ENCODE peak calls at places on chromosomes 5 and 9, in four cellular contexts. One of them, this sample, is unnamed.

GRCh38 chr9:19229725-19230355 is 653 bp upstream of the DENND4C start:
- DNase-seq in K562: no peak
- DNase-seq in HepG2: peak
- DNase-seq in GM12878: no peak
- DNase-seq in this sample: peak

GRCh38 chr5:78611161-78611605 is 37.4 kb downstream of the LHFPL2 start:
- DNase-seq in GM12878: no peak
- DNase-seq in K562: no peak
- DNase-seq in HepG2: no peak
- DNase-seq in this sample: no peak

GRCh38 chr9:109934499-109935214 is 154.7 kb downstream of the PALM2AKAP2 start:
- DNase-seq in GM12878: no peak
- DNase-seq in HepG2: no peak
- DNase-seq in K562: no peak
- DNase-seq in this sample: no peak

GRCh38 chr9:27528278-27528885 is 1.2 kb downstream of the MOB3B start:
- DNase-seq in HepG2: no peak
- DNase-seq in GM12878: no peak
- DNase-seq in K562: peak
- DNase-seq in this sample: peak

GRCh38 chr9:29039258-29039657 is 1466.0 kb upstream of the C9orf72 start:
- DNase-seq in HepG2: no peak
- DNase-seq in GM12878: no peak
- DNase-seq in K562: no peak
- DNase-seq in this sample: no peak

GRCh38 chr5:154002093-154002492 is 36.6 kb downstream of the FAM114A2 start:
- DNase-seq in K562: no peak
- DNase-seq in HepG2: no peak
- DNase-seq in GM12878: no peak
- DNase-seq in this sample: no peak

GRCh38 chr5:173622639-173623038 is 6.2 kb upstream of the BOD1 start:
- DNase-seq in HepG2: no peak
- DNase-seq in GM12878: no peak
- DNase-seq in K562: no peak
- DNase-seq in this sample: no peak

GRCh38 chr9:95511952-95512750 is 4.6 kb downstream of the PTCH1 start:
- DNase-seq in K562: peak
- DNase-seq in GM12878: no peak
- DNase-seq in HepG2: no peak
- DNase-seq in this sample: no peak

GRCh38 chr9:124652203-124652992 is 118.7 kb downstream of the NR6A1 start:
- DNase-seq in GM12878: no peak
- DNase-seq in HepG2: no peak
- DNase-seq in K562: no peak
- DNase-seq in this sample: peak

GRCh38 chr5:3351581-3352442 is 243.8 kb upstream of the IRX1 start:
- DNase-seq in HepG2: no peak
- DNase-seq in GM12878: no peak
- DNase-seq in K562: no peak
- DNase-seq in this sample: no peak

GRCh38 chr5:172264814-172265213 is 18.8 kb downstream of the UBTD2 start:
- DNase-seq in GM12878: no peak
- DNase-seq in K562: no peak
- DNase-seq in HepG2: no peak
- DNase-seq in this sample: no peak

GRCh38 chr9:110452227-110452801 is 114.7 kb upstream of the TXNDC8 start:
- DNase-seq in HepG2: no peak
- DNase-seq in K562: no peak
- DNase-seq in GM12878: no peak
- DNase-seq in this sample: no peak

GRCh38 chr9:35510745-35511428 is 21.0 kb downstream of the RUSC2 start:
- DNase-seq in K562: no peak
- DNase-seq in GM12878: no peak
- DNase-seq in HepG2: peak
- DNase-seq in this sample: no peak

GRCh38 chr5:16763211-16763610 is 146.4 kb upstream of the RETREG1 start:
- DNase-seq in K562: no peak
- DNase-seq in HepG2: no peak
- DNase-seq in GM12878: no peak
- DNase-seq in this sample: no peak

GRCh38 chr9:35852876-35853865 is 17.0 kb downstream of the OR13J1 start:
- DNase-seq in GM12878: no peak
- DNase-seq in K562: no peak
- DNase-seq in HepG2: no peak
- DNase-seq in this sample: no peak

GRCh38 chr5:158858746-158859145 is 241.0 kb downstream of the EBF1 start:
- DNase-seq in GM12878: no peak
- DNase-seq in HepG2: no peak
- DNase-seq in K562: no peak
- DNase-seq in this sample: no peak

GRCh38 chr5:35709688-35710087 is 92.0 kb downstream of the SPEF2 start:
- DNase-seq in HepG2: no peak
- DNase-seq in K562: no peak
- DNase-seq in GM12878: no peak
- DNase-seq in this sample: no peak

GRCh38 chr5:44740655-44741054 is 68.1 kb upstream of the MRPS30 start:
- DNase-seq in K562: no peak
- DNase-seq in GM12878: no peak
- DNase-seq in HepG2: no peak
- DNase-seq in this sample: no peak
- TF ChIP-seq TARDBP in K562: no peak
- TF ChIP-seq TARDBP in GM12878: no peak
- TF ChIP-seq TARDBP in HepG2: no peak
- TF ChIP-seq TARDBP in this sample: no peak

DNA sequence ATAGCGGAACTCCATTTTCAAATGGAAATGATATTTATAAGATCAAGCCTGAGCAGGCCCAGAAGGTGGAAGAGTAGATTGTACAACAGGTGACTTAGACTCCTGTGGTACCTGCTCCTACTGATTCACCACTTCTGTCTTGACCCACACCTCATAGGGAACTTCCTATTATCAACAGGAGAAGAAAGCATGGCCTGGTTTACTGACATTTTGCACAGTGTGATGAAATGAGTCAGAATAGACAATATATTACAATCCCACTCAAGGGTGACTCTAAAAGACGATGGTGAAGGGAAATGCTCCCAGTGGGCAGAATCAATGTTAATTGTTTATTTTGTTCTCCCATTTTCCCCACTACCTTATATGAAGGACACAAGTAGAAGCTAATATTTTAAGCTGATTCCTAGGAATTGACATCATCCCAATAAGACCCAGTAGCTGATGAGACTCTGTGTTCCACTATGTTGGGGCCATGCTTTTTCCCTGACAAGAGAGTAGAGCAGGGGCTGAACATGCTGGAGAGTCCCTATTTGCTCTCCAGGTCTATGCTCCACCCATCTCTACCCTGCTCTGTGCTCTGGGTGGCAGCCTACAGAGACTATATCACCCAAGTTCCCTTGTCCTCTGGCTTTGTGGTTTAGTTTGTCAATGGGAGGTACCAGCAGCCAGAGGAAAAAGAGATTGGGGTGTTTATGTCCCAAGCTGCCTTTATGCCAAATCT is 163.4 kb upstream of the FSTL4 start:
- DNase-seq in HepG2: no peak
- DNase-seq in GM12878: no peak
- DNase-seq in K562: no peak
- DNase-seq in this sample: no peak
- TF ChIP-seq BHLHE40 in HepG2: no peak
- TF ChIP-seq BHLHE40 in GM12878: no peak
- TF ChIP-seq BHLHE40 in K562: no peak
- TF ChIP-seq BHLHE40 in this sample: no peak

GRCh38 chr9:133754187-133754586 is 16.0 kb upstream of the SARDH start:
- DNase-seq in K562: no peak
- DNase-seq in HepG2: no peak
- DNase-seq in GM12878: no peak
- DNase-seq in this sample: no peak
- TF ChIP-seq TARDBP in K562: no peak
- TF ChIP-seq TARDBP in HepG2: no peak
- TF ChIP-seq TARDBP in GM12878: no peak
- TF ChIP-seq TARDBP in this sample: no peak

GRCh38 chr5:73490088-73490487 is 8.2 kb upstream of the BTF3 start:
- DNase-seq in K562: no peak
- DNase-seq in GM12878: no peak
- DNase-seq in HepG2: no peak
- DNase-seq in this sample: no peak
- TF ChIP-seq BHLHE40 in K562: no peak
- TF ChIP-seq BHLHE40 in GM12878: no peak
- TF ChIP-seq BHLHE40 in HepG2: no peak
- TF ChIP-seq BHLHE40 in this sample: no peak

DNA sequence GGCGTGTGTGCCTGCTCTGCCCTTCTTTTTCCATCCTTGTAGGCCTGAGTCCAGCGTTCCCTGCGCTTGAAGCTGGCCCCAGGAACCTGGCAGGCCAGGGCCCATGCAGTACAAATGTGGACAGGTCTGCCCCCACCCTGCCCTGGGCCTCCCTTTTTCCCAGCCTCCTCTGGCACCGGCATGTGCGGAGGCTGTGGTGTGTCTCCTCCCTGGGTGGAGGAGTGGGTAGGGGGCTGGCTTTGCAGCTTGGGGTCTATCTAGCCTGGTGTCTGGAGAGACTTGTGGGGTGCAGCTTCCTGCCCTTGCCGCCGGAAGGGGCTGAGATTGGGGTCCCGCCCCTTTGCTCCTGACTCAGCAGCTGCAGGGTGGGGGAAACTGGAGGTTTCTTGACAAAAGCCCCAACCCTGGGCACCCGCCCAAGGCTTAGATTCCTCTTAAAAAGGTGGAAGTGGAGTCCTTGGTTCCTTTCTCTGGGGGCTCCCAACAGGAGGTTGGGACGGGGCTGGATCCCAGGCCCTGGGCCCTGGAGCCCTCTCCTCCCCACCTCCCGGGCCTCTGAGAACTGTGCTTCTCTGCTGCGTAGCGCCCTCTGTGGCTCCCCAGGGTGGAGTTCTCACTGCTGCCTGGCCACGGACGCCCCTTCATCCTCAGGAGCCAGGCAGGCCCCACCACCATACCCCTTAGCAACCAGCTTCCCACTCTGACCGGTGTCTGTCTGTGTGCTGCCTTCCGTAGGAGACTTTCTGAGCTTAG is 18.0 kb downstream of the RXRA start:
- DNase-seq in GM12878: no peak
- DNase-seq in HepG2: no peak
- DNase-seq in K562: peak
- DNase-seq in this sample: no peak
- TF ChIP-seq TARDBP in GM12878: no peak
- TF ChIP-seq TARDBP in HepG2: no peak
- TF ChIP-seq TARDBP in K562: no peak
- TF ChIP-seq TARDBP in this sample: no peak

GRCh38 chr9:70045452-70045851 is 1.8 kb downstream of the MAMDC2 start:
- DNase-seq in GM12878: no peak
- DNase-seq in HepG2: no peak
- DNase-seq in K562: no peak
- DNase-seq in this sample: no peak

GRCh38 chr9:70044450-70045307 is 1.0 kb downstream of the MAMDC2 start:
- DNase-seq in GM12878: no peak
- DNase-seq in K562: peak
- DNase-seq in HepG2: no peak
- DNase-seq in this sample: no peak

GRCh38 chr9:70043689-70044449 is at the start of gene MAMDC2:
- DNase-seq in K562: no peak
- DNase-seq in HepG2: no peak
- DNase-seq in GM12878: no peak
- DNase-seq in this sample: no peak

GRCh38 chr9:70049236-70049635 is 5.6 kb downstream of the MAMDC2 start:
- DNase-seq in K562: no peak
- DNase-seq in HepG2: no peak
- DNase-seq in GM12878: no peak
- DNase-seq in this sample: no peak

DNA sequence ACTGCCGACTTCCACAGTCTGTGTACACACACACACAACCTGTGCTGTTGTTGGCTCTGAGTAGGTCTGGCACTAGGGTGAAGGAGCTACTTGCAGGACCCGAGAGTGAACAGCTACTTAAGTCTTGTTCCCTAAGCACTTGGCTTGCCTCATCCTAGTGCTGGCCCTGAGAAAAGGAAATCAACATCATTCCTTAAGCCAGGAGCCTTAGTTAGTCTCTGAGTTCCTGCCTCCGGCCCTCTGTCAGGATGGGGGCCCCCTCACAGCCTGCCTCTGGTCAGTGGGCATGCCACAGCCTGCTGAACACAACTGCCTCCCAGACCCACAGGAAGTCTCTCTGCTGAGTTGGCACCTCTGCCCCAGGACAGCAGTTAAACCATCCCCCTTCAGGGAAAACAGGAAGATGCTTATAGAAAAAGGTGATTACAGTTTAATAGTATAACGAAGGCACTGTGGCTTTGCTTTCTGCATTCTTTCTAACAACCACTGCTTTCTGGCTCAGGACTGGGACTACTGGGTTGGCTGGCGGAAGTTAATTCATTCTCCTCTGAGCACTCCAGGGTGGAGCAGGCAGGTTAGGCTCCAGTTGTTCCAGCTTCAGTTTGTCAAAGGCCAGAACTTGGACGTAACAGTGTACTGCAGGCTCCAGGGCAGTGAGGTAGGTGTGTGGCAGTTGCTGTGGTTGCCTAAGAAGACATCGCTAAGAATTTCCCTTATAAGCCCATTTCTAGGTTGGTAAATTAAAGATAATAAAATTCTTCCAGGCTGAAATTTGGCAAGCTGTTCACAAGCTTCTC is 2.8 kb downstream of the MAMDC2 start:
- DNase-seq in HepG2: no peak
- DNase-seq in GM12878: no peak
- DNase-seq in K562: no peak
- DNase-seq in this sample: no peak
- TF ChIP-seq BHLHE40 in HepG2: no peak
- TF ChIP-seq BHLHE40 in GM12878: no peak
- TF ChIP-seq BHLHE40 in K562: no peak
- TF ChIP-seq BHLHE40 in this sample: no peak

This sample was measured in HEK293T.